ENCODE peak calls at places on chromosome 17, in eight cellular contexts. V is left ventricle myocardium inferior, S is BE2C, O is Panc1, I is heart left ventricle, F is uterus, D is ovary, Q is dorsolateral prefrontal cortex. R is an unnamed sample. For H3K27me3, the result is how much of the 10 kb centered on the place peaks cover.

GRCh38 chr17:81076097-81076754 is 41.3 kb downstream of the BAIAP2 start:
- DNase-seq in Q (peak), F (no peak), D (no peak), I (no peak), V (no peak), O (no peak), S (peak), R (no peak)

GRCh38 chr17:74768069-74768762 is 7.9 kb downstream of the NAT9 start:
- DNase-seq in D (no peak), F (no peak), S (no peak), V (peak), I (peak), O (no peak), Q (peak), R (no peak)

GRCh38 chr17:6097005-6097279 is 26.8 kb downstream of the WSCD1 start:
- DNase-seq in V (no peak), O (no peak), S (no peak), Q (no peak), D (no peak), I (no peak), F (no peak), R (no peak)

GRCh38 chr17:40520991-40521453 is 19.6 kb upstream of the TNS4 start:
- DNase-seq in Q (no peak), S (no peak), V (no peak), F (no peak), I (no peak), O (no peak), D (no peak), R (no peak)

GRCh38 chr17:57006040-57006439 is 28.1 kb downstream of the SCPEP1 start:
- DNase-seq in S (no peak), F (no peak), Q (no peak), V (no peak), O (no peak), D (no peak), I (no peak), R (no peak)

GRCh38 chr17:64448665-64449512 is at the start of gene MILR1:
- DNase-seq in F (peak), D (peak), V (no peak), I (no peak), Q (no peak), O (no peak), S (no peak), R (peak)

GRCh38 chr17:41329279-41329925 is 13.9 kb upstream of the KRTAP17-1 start:
- DNase-seq in D (no peak), Q (peak), S (peak), F (no peak), I (peak), V (no peak), O (no peak), R (no peak)

GRCh38 chr17:79944821-79945391 is 90.8 kb downstream of the TBC1D16 start:
- DNase-seq in V (peak), I (peak), D (no peak), O (no peak), F (peak), S (peak), Q (no peak), R (no peak)

GRCh38 chr17:79845601-79845949 is 6.3 kb upstream of the CBX4 start:
- DNase-seq in F (no peak), V (no peak), D (peak), S (no peak), I (no peak), O (no peak), Q (no peak), R (no peak)

GRCh38 chr17:63309021-63309420 is 137.1 kb downstream of the CYB561 start:
- DNase-seq in I (no peak), O (no peak), Q (no peak), S (no peak), D (no peak), F (no peak), V (no peak), R (no peak)

GRCh38 chr17:68431661-68432071 is 25.6 kb downstream of the WIPI1 start:
- DNase-seq in I (no peak), V (no peak), F (no peak), O (no peak), Q (no peak), D (no peak), S (peak), R (no peak)

GRCh38 chr17:17356149-17356930 is 53.2 kb downstream of the NT5M start:
- DNase-seq in F (peak), D (peak), O (peak), I (peak), V (peak), Q (peak), S (peak), R (no peak)

GRCh38 chr17:1522626-1523025 is 6.2 kb upstream of the INPP5K start:
- DNase-seq in Q (no peak), S (no peak), V (no peak), D (no peak), I (no peak), O (no peak), F (no peak), R (no peak)

GRCh38 chr17:16926061-16926511 is 45.8 kb downstream of the TNFRSF13B start:
- DNase-seq in O (no peak), S (no peak), D (no peak), Q (no peak), F (no peak), I (no peak), V (peak), R (no peak)

GRCh38 chr17:37422971-37423625 is 16.4 kb downstream of the TADA2A start:
- DNase-seq in I (no peak), D (no peak), S (no peak), F (no peak), Q (no peak), V (no peak), O (no peak), R (no peak)

GRCh38 chr17:80501739-80502577 is 25.6 kb upstream of the NPTX1 start:
- DNase-seq in V (no peak), I (no peak), S (no peak), F (peak), D (no peak), Q (no peak), O (no peak), R (no peak)

GRCh38 chr17:72795941-72796340 is 296.5 kb downstream of the SLC39A11 start:
- DNase-seq in Q (no peak), F (no peak), S (no peak), D (no peak), O (no peak), V (no peak), I (no peak), R (no peak)

GRCh38 chr17:80152057-80152831 is 5.3 kb upstream of the EIF4A3 start:
- DNase-seq in F (peak), O (no peak), V (no peak), I (no peak), D (peak), S (no peak), Q (no peak), R (no peak)

GRCh38 chr17:33292184-33292980 is 713 bp downstream of the ASIC2 start:
- DNase-seq in V (no peak), O (no peak), F (peak), I (no peak), Q (no peak), S (peak), D (no peak), R (peak)

GRCh38 chr17:50914510-50914849 is 48.3 kb upstream of the TOB1 start:
- DNase-seq in V (no peak), D (no peak), O (no peak), F (no peak), I (no peak), Q (no peak), S (no peak), R (no peak)

GRCh38 chr17:63549289-63549945 is 860 bp upstream of the DCAF7 start:
- DNase-seq in S (peak), O (no peak), I (no peak), Q (no peak), V (no peak), F (no peak), D (no peak), R (no peak)

GRCh38 chr17:82317394-82318168 is at the start of gene CD7:
- DNase-seq in D (no peak), I (no peak), O (no peak), F (no peak), Q (no peak), V (no peak), S (peak), R (no peak)

GRCh38 chr17:7252176-7253043 is at the start of gene ELP5:
- DNase-seq in I (peak), D (peak), O (no peak), F (peak), V (peak), S (peak), Q (peak), R (no peak)
- TF ChIP-seq CTCF in I (peak), D (no peak), O (peak), F (peak), V (peak), S (no peak), Q (no peak), R (peak)

DNA sequence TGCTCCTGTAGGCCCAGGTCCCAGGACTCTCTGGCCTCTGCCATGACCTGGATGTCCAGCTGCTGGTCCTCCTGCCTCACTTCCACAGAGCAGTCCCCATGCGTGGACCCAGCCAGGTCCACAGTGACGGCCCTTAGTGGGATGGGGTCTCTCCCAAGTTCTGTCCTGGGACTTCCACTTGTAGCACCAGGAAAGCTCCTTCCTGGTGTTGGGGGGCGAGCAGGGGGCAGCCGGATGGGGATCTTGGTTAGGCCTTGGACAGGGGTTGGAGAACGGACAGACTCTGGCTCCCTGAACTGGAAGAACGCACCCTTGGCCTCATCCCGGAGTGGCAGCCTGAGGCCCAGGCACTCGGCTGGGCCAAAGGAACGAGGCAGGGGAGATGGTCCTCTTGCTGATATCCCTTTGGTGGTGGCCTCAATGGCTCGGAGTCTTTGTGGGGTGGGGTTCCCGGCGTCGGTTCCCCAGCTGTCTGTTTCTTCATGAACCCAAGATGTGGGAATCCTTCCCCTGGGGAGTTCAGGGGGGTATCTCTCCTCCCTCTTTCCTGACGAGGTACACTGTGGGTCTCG is 7.2 kb downstream of the GAS2L2 start:
- DNase-seq in F (no peak), O (no peak), Q (no peak), S (no peak), I (no peak), D (no peak), V (no peak), R (no peak)
- H3K27me3 ChIP-seq in F (under half), O (under half), Q (under half), S (under half), I (half or more), D (under half), V (half or more), R (under half)

GRCh38 chr17:8056232-8056975 is 17.5 kb downstream of the ALOX15B start:
- DNase-seq in F (no peak), Q (peak), D (no peak), V (no peak), I (no peak), S (no peak), O (no peak), R (peak)

GRCh38 chr17:8057691-8058114 is 18.8 kb downstream of the ALOX15B start:
- DNase-seq in O (peak), I (no peak), V (no peak), D (peak), F (no peak), S (peak), Q (peak), R (no peak)

GRCh38 chr17:8055851-8056231 is 17.0 kb downstream of the ALOX15B start:
- DNase-seq in I (no peak), Q (no peak), D (no peak), F (no peak), S (no peak), V (no peak), O (no peak), R (no peak)

GRCh38 chr17:8059131-8059530 is 20.3 kb downstream of the ALOX15B start:
- DNase-seq in O (no peak), F (no peak), Q (no peak), V (no peak), I (no peak), S (no peak), D (no peak), R (no peak)

DNA sequence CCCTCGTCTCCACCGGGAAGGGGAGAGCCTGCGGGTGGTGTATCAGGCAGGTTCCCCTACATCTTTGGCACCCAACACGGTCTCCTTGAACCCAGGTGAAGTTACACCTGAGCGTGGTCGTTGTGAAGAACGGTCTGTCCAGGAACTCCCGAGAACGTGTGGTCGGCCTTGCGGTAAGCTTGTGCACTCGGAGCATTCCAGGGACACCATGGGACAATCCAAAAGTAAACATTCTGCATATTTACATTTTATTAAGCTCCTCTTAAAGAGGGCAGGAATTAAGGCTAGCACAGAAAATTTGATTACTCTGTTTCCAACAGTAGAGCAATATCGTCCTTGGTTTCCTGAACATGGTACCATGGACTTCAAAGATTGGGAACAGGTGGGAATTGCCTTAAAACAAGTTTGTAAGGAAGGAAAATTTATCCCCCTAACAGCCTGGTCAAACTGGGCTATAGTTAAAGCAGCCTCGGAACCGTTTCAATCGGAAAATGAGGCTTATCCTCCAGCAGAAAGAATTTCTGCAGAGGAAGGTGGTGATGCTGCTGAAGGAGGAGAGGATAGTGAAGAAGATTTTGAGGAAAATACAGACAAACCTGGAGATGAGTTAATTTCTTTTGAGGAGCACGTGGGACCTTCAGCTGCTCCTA is 18.2 kb downstream of the ALOX15B start:
- DNase-seq in F (peak), I (no peak), D (no peak), V (no peak), Q (peak), O (no peak), S (no peak), R (no peak)
- H3K4me3 ChIP-seq in F (no peak), I (no peak), D (no peak), V (no peak), Q (no peak), O (no peak), S (no peak), R (no peak)

GRCh38 chr17:58084317-58084981 is 1.2 kb downstream of the DYNLL2 start:
- DNase-seq in I (peak), D (peak), Q (no peak), F (peak), O (no peak), V (peak), S (peak), R (peak)
- TF ChIP-seq CTCF in I (no peak), D (no peak), Q (no peak), F (no peak), O (peak), V (no peak), S (peak), R (peak)